ENCODE peak calls at places on chromosomes 6 and 20, in five cellular contexts. P, K, F, D and V are unnamed samples.

GRCh38 chr6:169263836-169264608 is 10.4 kb upstream of the THBS2 start:
- DNase-seq in D (no peak), F (no peak), K (no peak), P (no peak), V (no peak)

GRCh38 chr6:33960345-33961313 is 156.8 kb upstream of the MLN start:
- DNase-seq in F (no peak), K (no peak), P (no peak), D (no peak), V (peak)

GRCh38 chr20:5119143-5119434 is 669 bp downstream of the PCNA start:
- DNase-seq in K (no peak), P (no peak), D (no peak), F (no peak), V (no peak)

GRCh38 chr6:70166088-70166958 is 136.6 kb downstream of the COL9A1 start:
- DNase-seq in D (peak), F (peak), P (peak), K (no peak), V (peak)

GRCh38 chr20:15056231-15056630 is 718.8 kb upstream of the FLRT3 start:
- DNase-seq in D (no peak), F (no peak), K (no peak), P (no peak), V (no peak)

GRCh38 chr6:22227824-22228610 is 68.8 kb downstream of the PRL start:
- DNase-seq in D (no peak), P (no peak), F (no peak), K (no peak), V (no peak)

GRCh38 chr6:139891471-139891870 is 517.0 kb upstream of the CITED2 start:
- DNase-seq in F (no peak), P (no peak), D (no peak), K (no peak), V (no peak)

GRCh38 chr6:11729083-11729482 is 49.5 kb downstream of the ADTRP start:
- DNase-seq in K (no peak), D (no peak), F (no peak), P (no peak), V (peak)

GRCh38 chr6:158047120-158047518 is 65.5 kb downstream of the SYNJ2 start:
- DNase-seq in F (no peak), K (no peak), D (peak), P (no peak), V (no peak)

GRCh38 chr6:26028212-26028752 is 58.9 kb upstream of the HFE start:
- DNase-seq in P (no peak), F (no peak), D (no peak), K (no peak), V (no peak)

GRCh38 chr20:37235065-37235464 is 26.5 kb downstream of the GHRH start:
- DNase-seq in F (no peak), P (no peak), K (no peak), D (no peak), V (no peak)

GRCh38 chr6:99092461-99092860 is 144.7 kb upstream of the FBXL4 start:
- DNase-seq in F (no peak), D (peak), K (no peak), P (no peak), V (no peak)

GRCh38 chr20:37397076-37397953 is 51.4 kb downstream of the SRC start:
- DNase-seq in K (no peak), F (peak), D (no peak), P (no peak), V (peak)

GRCh38 chr6:22099923-22100322 is 196.9 kb downstream of the PRL start:
- DNase-seq in K (no peak), D (no peak), F (no peak), P (no peak), V (no peak)

GRCh38 chr6:149335924-149336323 is 18.4 kb downstream of the TAB2 start:
- DNase-seq in D (peak), P (no peak), F (no peak), K (no peak), V (no peak)

GRCh38 chr20:57699395-57699794 is 10.4 kb downstream of the PMEPA1 start:
- DNase-seq in P (no peak), D (no peak), F (no peak), K (peak), V (no peak)

GRCh38 chr6:447381-448165 is 56.0 kb downstream of the IRF4 start:
- DNase-seq in D (no peak), P (no peak), F (no peak), K (no peak), V (no peak)

GRCh38 chr20:62296724-62297448 is 5.9 kb upstream of the ADRM1 start:
- DNase-seq in K (no peak), D (no peak), P (no peak), F (no peak), V (no peak)

GRCh38 chr6:33670971-33671370 is 40.5 kb downstream of the UQCC2 start:
- DNase-seq in D (no peak), P (no peak), K (no peak), F (no peak), V (no peak)

GRCh38 chr20:33209789-33210188 is 7.4 kb upstream of the BPIFA3 start:
- DNase-seq in F (no peak), P (peak), K (peak), D (peak), V (peak)

GRCh38 chr6:2943564-2943955 is 27.8 kb downstream of the SERPINB6 start:
- DNase-seq in D (no peak), P (no peak), F (no peak), K (no peak), V (no peak)

GRCh38 chr6:28383235-28384142 is 16.1 kb downstream of the ZSCAN12 start:
- DNase-seq in P (peak), D (peak), F (peak), K (peak), V (peak)